ENCODE peak calls at places on chromosomes 12 and 14, in six cellular contexts. One of them, this sample, is unnamed.

GRCh38 chr12:116559330-116560080 is at the start of gene MAP1LC3B2:
- DNase-seq in effector memory CD8-positive, alpha-beta T cell: peak; percentile 71
- DNase-seq in activated CD4-positive, CD25-positive, alpha-beta regulatory T cell treated with anti-CD3 and anti-CD28 coated beads, Interleukin-2, amount 50 U/mL, for 72 hours: peak; percentile 59
- DNase-seq in DMS 273 treated with DMSO at 0.1 percent for 48 hours: no peak
- DNase-seq in cardiac muscle cell: peak; percentile 90
- DNase-seq in RWPE1: peak; percentile 79
- DNase-seq in this sample: peak; percentile 91

GRCh38 chr14:75559451-75560187 is 18.8 kb upstream of the FLVCR2 start:
- DNase-seq in effector memory CD8-positive, alpha-beta T cell: no peak
- DNase-seq in activated CD4-positive, CD25-positive, alpha-beta regulatory T cell treated with anti-CD3 and anti-CD28 coated beads, Interleukin-2, amount 50 U/mL, for 72 hours: no peak
- DNase-seq in DMS 273 treated with DMSO at 0.1 percent for 48 hours: no peak
- DNase-seq in cardiac muscle cell: peak; percentile 87
- DNase-seq in RWPE1: peak; percentile 92
- DNase-seq in this sample: peak; percentile 79

GRCh38 chr12:4435537-4435936 is 10.1 kb downstream of the FGF6 start:
- DNase-seq in effector memory CD8-positive, alpha-beta T cell: no peak
- DNase-seq in activated CD4-positive, CD25-positive, alpha-beta regulatory T cell treated with anti-CD3 and anti-CD28 coated beads, Interleukin-2, amount 50 U/mL, for 72 hours: no peak
- DNase-seq in DMS 273 treated with DMSO at 0.1 percent for 48 hours: no peak
- DNase-seq in cardiac muscle cell: no peak
- DNase-seq in RWPE1: no peak
- DNase-seq in this sample: no peak

GRCh38 chr14:33617154-33617553 is 333.7 kb downstream of the EGLN3 start:
- DNase-seq in effector memory CD8-positive, alpha-beta T cell: no peak
- DNase-seq in activated CD4-positive, CD25-positive, alpha-beta regulatory T cell treated with anti-CD3 and anti-CD28 coated beads, Interleukin-2, amount 50 U/mL, for 72 hours: no peak
- DNase-seq in DMS 273 treated with DMSO at 0.1 percent for 48 hours: no peak
- DNase-seq in cardiac muscle cell: peak; percentile 74
- DNase-seq in RWPE1: peak; percentile 68
- DNase-seq in this sample: peak; percentile 81

GRCh38 chr12:78229491-78230209 is 399.0 kb downstream of the NAV3 start:
- DNase-seq in effector memory CD8-positive, alpha-beta T cell: no peak
- DNase-seq in activated CD4-positive, CD25-positive, alpha-beta regulatory T cell treated with anti-CD3 and anti-CD28 coated beads, Interleukin-2, amount 50 U/mL, for 72 hours: no peak
- DNase-seq in DMS 273 treated with DMSO at 0.1 percent for 48 hours: no peak
- DNase-seq in cardiac muscle cell: peak; percentile 56
- DNase-seq in RWPE1: peak; percentile 13
- DNase-seq in this sample: peak; percentile 58

GRCh38 chr12:114681149-114681849 is 2.7 kb downstream of the TBX3 start:
- DNase-seq in effector memory CD8-positive, alpha-beta T cell: no peak
- DNase-seq in activated CD4-positive, CD25-positive, alpha-beta regulatory T cell treated with anti-CD3 and anti-CD28 coated beads, Interleukin-2, amount 50 U/mL, for 72 hours: no peak
- DNase-seq in DMS 273 treated with DMSO at 0.1 percent for 48 hours: no peak
- DNase-seq in cardiac muscle cell: peak; percentile 65
- DNase-seq in RWPE1: no peak
- DNase-seq in this sample: no peak

GRCh38 chr14:56099081-56099797 is 19.0 kb upstream of the PELI2 start:
- DNase-seq in effector memory CD8-positive, alpha-beta T cell: no peak
- DNase-seq in activated CD4-positive, CD25-positive, alpha-beta regulatory T cell treated with anti-CD3 and anti-CD28 coated beads, Interleukin-2, amount 50 U/mL, for 72 hours: no peak
- DNase-seq in DMS 273 treated with DMSO at 0.1 percent for 48 hours: no peak
- DNase-seq in cardiac muscle cell: no peak
- DNase-seq in RWPE1: no peak
- DNase-seq in this sample: no peak

GRCh38 chr12:87008785-87009184 is 752.6 kb upstream of the MGAT4C start:
- DNase-seq in effector memory CD8-positive, alpha-beta T cell: no peak
- DNase-seq in activated CD4-positive, CD25-positive, alpha-beta regulatory T cell treated with anti-CD3 and anti-CD28 coated beads, Interleukin-2, amount 50 U/mL, for 72 hours: no peak
- DNase-seq in DMS 273 treated with DMSO at 0.1 percent for 48 hours: no peak
- DNase-seq in cardiac muscle cell: no peak
- DNase-seq in RWPE1: no peak
- DNase-seq in this sample: no peak

GRCh38 chr12:124681779-124682391 is 114.5 kb upstream of the NCOR2 start:
- DNase-seq in effector memory CD8-positive, alpha-beta T cell: no peak
- DNase-seq in activated CD4-positive, CD25-positive, alpha-beta regulatory T cell treated with anti-CD3 and anti-CD28 coated beads, Interleukin-2, amount 50 U/mL, for 72 hours: no peak
- DNase-seq in DMS 273 treated with DMSO at 0.1 percent for 48 hours: no peak
- DNase-seq in cardiac muscle cell: peak; percentile 59
- DNase-seq in RWPE1: no peak
- DNase-seq in this sample: no peak

GRCh38 chr12:63068857-63069442 is 82.1 kb downstream of the AVPR1A start:
- DNase-seq in effector memory CD8-positive, alpha-beta T cell: no peak
- DNase-seq in activated CD4-positive, CD25-positive, alpha-beta regulatory T cell treated with anti-CD3 and anti-CD28 coated beads, Interleukin-2, amount 50 U/mL, for 72 hours: no peak
- DNase-seq in DMS 273 treated with DMSO at 0.1 percent for 48 hours: peak; percentile 10
- DNase-seq in cardiac muscle cell: peak; percentile 82
- DNase-seq in RWPE1: peak; percentile 14
- DNase-seq in this sample: peak; percentile 39

GRCh38 chr12:124800506-124800905 is 63.2 kb downstream of the SCARB1 start:
- DNase-seq in effector memory CD8-positive, alpha-beta T cell: no peak
- DNase-seq in activated CD4-positive, CD25-positive, alpha-beta regulatory T cell treated with anti-CD3 and anti-CD28 coated beads, Interleukin-2, amount 50 U/mL, for 72 hours: no peak
- DNase-seq in DMS 273 treated with DMSO at 0.1 percent for 48 hours: no peak
- DNase-seq in cardiac muscle cell: no peak
- DNase-seq in RWPE1: no peak
- DNase-seq in this sample: no peak

GRCh38 chr12:127143020-127143419 is 1124.0 kb upstream of the TMEM132C start:
- DNase-seq in effector memory CD8-positive, alpha-beta T cell: no peak
- DNase-seq in activated CD4-positive, CD25-positive, alpha-beta regulatory T cell treated with anti-CD3 and anti-CD28 coated beads, Interleukin-2, amount 50 U/mL, for 72 hours: no peak
- DNase-seq in DMS 273 treated with DMSO at 0.1 percent for 48 hours: no peak
- DNase-seq in cardiac muscle cell: no peak
- DNase-seq in RWPE1: no peak
- DNase-seq in this sample: no peak

GRCh38 chr12:55965240-55965639 is 602 bp downstream of the PMEL start:
- DNase-seq in effector memory CD8-positive, alpha-beta T cell: no peak
- DNase-seq in activated CD4-positive, CD25-positive, alpha-beta regulatory T cell treated with anti-CD3 and anti-CD28 coated beads, Interleukin-2, amount 50 U/mL, for 72 hours: no peak
- DNase-seq in DMS 273 treated with DMSO at 0.1 percent for 48 hours: no peak
- DNase-seq in cardiac muscle cell: no peak
- DNase-seq in RWPE1: no peak
- DNase-seq in this sample: no peak

GRCh38 chr12:113196996-113197395 is 11.5 kb downstream of the RITA1 start:
- DNase-seq in effector memory CD8-positive, alpha-beta T cell: peak; percentile 52
- DNase-seq in activated CD4-positive, CD25-positive, alpha-beta regulatory T cell treated with anti-CD3 and anti-CD28 coated beads, Interleukin-2, amount 50 U/mL, for 72 hours: no peak
- DNase-seq in DMS 273 treated with DMSO at 0.1 percent for 48 hours: peak; percentile 28
- DNase-seq in cardiac muscle cell: peak; percentile 88
- DNase-seq in RWPE1: peak; percentile 91
- DNase-seq in this sample: peak; percentile 35

GRCh38 chr14:24080888-24081738 is 9.8 kb downstream of the CPNE6 start:
- DNase-seq in effector memory CD8-positive, alpha-beta T cell: peak; percentile 48
- DNase-seq in activated CD4-positive, CD25-positive, alpha-beta regulatory T cell treated with anti-CD3 and anti-CD28 coated beads, Interleukin-2, amount 50 U/mL, for 72 hours: peak; percentile 74
- DNase-seq in DMS 273 treated with DMSO at 0.1 percent for 48 hours: peak; percentile 51
- DNase-seq in cardiac muscle cell: peak; percentile 17
- DNase-seq in RWPE1: peak; percentile 57
- DNase-seq in this sample: peak; percentile 18

GRCh38 chr14:100022772-100023451 is 42.3 kb upstream of the EVL start:
- DNase-seq in effector memory CD8-positive, alpha-beta T cell: no peak
- DNase-seq in activated CD4-positive, CD25-positive, alpha-beta regulatory T cell treated with anti-CD3 and anti-CD28 coated beads, Interleukin-2, amount 50 U/mL, for 72 hours: no peak
- DNase-seq in DMS 273 treated with DMSO at 0.1 percent for 48 hours: peak; percentile 67
- DNase-seq in cardiac muscle cell: peak; percentile 54
- DNase-seq in RWPE1: no peak
- DNase-seq in this sample: peak; percentile 17

This sample was measured in foreskin keratinocyte.